ENCODE peak calls at places on chromosomes 6 and 20, in five cellular contexts. X is HCT116, B is breast epithelium, Y is transverse colon, C is prostate gland. U is an unnamed sample.

GRCh38 chr20:31835977-31836852 is 9.2 kb downstream of the FOXS1 start:
- DNase-seq in Y (peak), B (peak), X (peak), C (no peak), U (no peak)

GRCh38 chr6:84752118-84752850 is 12.1 kb downstream of the TBX18 start:
- DNase-seq in C (no peak), Y (no peak), X (no peak), B (no peak), U (no peak)

GRCh38 chr6:3906191-3907019 is 57.2 kb downstream of the FAM50B start:
- DNase-seq in Y (no peak), X (no peak), B (no peak), C (no peak), U (no peak)

GRCh38 chr6:159056432-159056831 is 11.6 kb upstream of the TAGAP start:
- DNase-seq in C (no peak), Y (no peak), X (no peak), B (no peak), U (no peak)

GRCh38 chr20:32522775-32523612 is 62.1 kb downstream of the NOL4L start:
- DNase-seq in X (no peak), C (no peak), Y (no peak), B (no peak), U (no peak)

GRCh38 chr6:36823421-36824096 is 15.7 kb downstream of the CPNE5 start:
- DNase-seq in C (no peak), Y (no peak), X (no peak), B (no peak), U (no peak)

GRCh38 chr6:28606424-28607391 is 81.0 kb downstream of the GPX5 start:
- DNase-seq in Y (no peak), C (no peak), X (peak), B (no peak), U (no peak)

GRCh38 chr20:57524511-57525176 is at the start of gene CTCFL:
- DNase-seq in Y (no peak), C (no peak), B (no peak), X (no peak), U (no peak)

GRCh38 chr6:39263299-39264037 is 34.2 kb upstream of the KCNK5 start:
- DNase-seq in B (no peak), X (no peak), C (peak), Y (no peak), U (no peak)

GRCh38 chr6:156795825-156796224 is 18.6 kb downstream of the ARID1B start:
- DNase-seq in C (no peak), X (no peak), Y (no peak), B (no peak), U (no peak)

GRCh38 chr20:34364013-34364382 is 925 bp downstream of the ITCH start:
- DNase-seq in Y (no peak), C (no peak), B (no peak), X (no peak), U (no peak)

GRCh38 chr20:53165452-53165851 is 193.3 kb downstream of the TSHZ2 start:
- DNase-seq in C (no peak), Y (no peak), X (no peak), B (no peak), U (peak)

GRCh38 chr6:134816780-134817179 is 133.1 kb downstream of the ALDH8A1 start:
- DNase-seq in C (no peak), X (no peak), Y (no peak), B (no peak), U (no peak)

GRCh38 chr6:131251593-131252204 is 116.4 kb downstream of the AKAP7 start:
- DNase-seq in Y (no peak), B (no peak), C (no peak), X (no peak), U (no peak)

GRCh38 chr6:79570129-79570801 is 33.0 kb upstream of the LCA5 start:
- DNase-seq in Y (peak), C (no peak), X (peak), B (no peak), U (no peak)

GRCh38 chr6:7909323-7910276 is 988 bp downstream of the TXNDC5 start:
- DNase-seq in B (no peak), Y (peak), C (peak), X (no peak), U (no peak)

GRCh38 chr20:17701826-17702225 is 2.1 kb downstream of the BANF2 start:
- DNase-seq in C (no peak), Y (no peak), B (no peak), X (no peak), U (no peak)

GRCh38 chr6:133410628-133411027 is 169.5 kb downstream of the EYA4 start:
- DNase-seq in B (no peak), X (no peak), C (no peak), Y (no peak), U (no peak)

GRCh38 chr6:33570806-33571636 is 9.1 kb downstream of the BAK1 start:
- DNase-seq in Y (peak), B (peak), C (peak), X (peak), U (no peak)

GRCh38 chr6:47534063-47534462 is 56.5 kb downstream of the CD2AP start:
- DNase-seq in C (no peak), B (no peak), X (no peak), Y (no peak), U (no peak)

GRCh38 chr20:15867899-15868298 is 705.3 kb downstream of the KIF16B start:
- DNase-seq in C (no peak), X (no peak), B (no peak), Y (no peak), U (no peak)

GRCh38 chr6:89154131-89154530 is 8.3 kb downstream of the PM20D2 start:
- DNase-seq in B (no peak), C (no peak), X (no peak), Y (no peak), U (no peak)

GRCh38 chr20:20446613-20447012 is 78.7 kb downstream of the INSM1 start:
- DNase-seq in Y (no peak), C (no peak), X (no peak), B (no peak), U (no peak)

GRCh38 chr6:142356271-142356938 is 54.6 kb downstream of the ADGRG6 start:
- DNase-seq in Y (no peak), B (no peak), X (no peak), C (no peak), U (no peak)

GRCh38 chr6:379367-380181 is 12.0 kb upstream of the IRF4 start:
- DNase-seq in Y (no peak), X (no peak), C (no peak), B (no peak), U (no peak)

GRCh38 chr20:51153867-51154707 is 131.2 kb upstream of the KCNG1 start:
- DNase-seq in B (no peak), X (no peak), C (no peak), Y (no peak), U (peak)

GRCh38 chr6:161578478-161578877 is 304.6 kb upstream of the AGPAT4 start:
- DNase-seq in C (no peak), B (no peak), X (no peak), Y (no peak), U (no peak)

GRCh38 chr6:31308845-31309175 is 36.9 kb upstream of the HLA-C start:
- DNase-seq in B (no peak), X (no peak), Y (no peak), C (no peak), U (no peak)

GRCh38 chr6:107179004-107179403 is 63.7 kb upstream of the BEND3 start:
- DNase-seq in B (no peak), C (peak), Y (no peak), X (peak), U (no peak)

GRCh38 chr6:152261179-152261578 is 376.0 kb downstream of the SYNE1 start:
- DNase-seq in X (no peak), Y (no peak), C (no peak), B (no peak), U (no peak)

GRCh38 chr6:100257661-100258395 is 206.9 kb downstream of the SIM1 start:
- DNase-seq in X (peak), B (no peak), Y (no peak), C (no peak), U (no peak)

GRCh38 chr6:31776563-31776960 is 566 bp downstream of the VWA7 start:
- DNase-seq in Y (no peak), X (no peak), B (no peak), C (no peak), U (no peak)

GRCh38 chr20:12984069-12984765 is 24.6 kb upstream of the SPTLC3 start:
- DNase-seq in B (no peak), Y (no peak), C (no peak), X (no peak), U (no peak)

GRCh38 chr6:158744986-158745430 is 74.2 kb downstream of the EZR start:
- DNase-seq in X (no peak), C (no peak), B (no peak), Y (no peak), U (no peak)

GRCh38 chr20:36482044-36482473 is 59.3 kb upstream of the MYL9 start:
- DNase-seq in B (no peak), C (no peak), X (no peak), Y (no peak), U (no peak)

GRCh38 chr20:53794529-53795115 is 201.0 kb upstream of the ZNF217 start:
- DNase-seq in C (no peak), X (no peak), B (no peak), Y (no peak), U (no peak)

GRCh38 chr6:21710908-21711627 is 117.5 kb downstream of the SOX4 start:
- DNase-seq in B (no peak), X (no peak), C (no peak), Y (no peak), U (no peak)

GRCh38 chr6:45448417-45449389 is 71.0 kb upstream of the SUPT3H start:
- DNase-seq in B (no peak), C (no peak), X (no peak), Y (no peak), U (no peak)

GRCh38 chr6:45445364-45445748 is 67.6 kb upstream of the SUPT3H start:
- DNase-seq in Y (no peak), B (no peak), X (no peak), C (no peak), U (no peak)

GRCh38 chr6:45447721-45448120 is 70.0 kb upstream of the SUPT3H start:
- DNase-seq in C (no peak), X (no peak), B (no peak), Y (no peak), U (no peak)

GRCh38 chr6:45447005-45447404 is 69.3 kb upstream of the SUPT3H start:
- DNase-seq in C (no peak), X (no peak), Y (no peak), B (no peak), U (no peak)

GRCh38 chr6:45445749-45446454 is 68.2 kb upstream of the SUPT3H start:
- DNase-seq in C (peak), X (peak), Y (peak), B (peak), U (no peak)
- TF ChIP-seq POLR2AphosphoS5 in C (peak), X (peak), Y (peak), B (peak), U (peak)

DNA sequence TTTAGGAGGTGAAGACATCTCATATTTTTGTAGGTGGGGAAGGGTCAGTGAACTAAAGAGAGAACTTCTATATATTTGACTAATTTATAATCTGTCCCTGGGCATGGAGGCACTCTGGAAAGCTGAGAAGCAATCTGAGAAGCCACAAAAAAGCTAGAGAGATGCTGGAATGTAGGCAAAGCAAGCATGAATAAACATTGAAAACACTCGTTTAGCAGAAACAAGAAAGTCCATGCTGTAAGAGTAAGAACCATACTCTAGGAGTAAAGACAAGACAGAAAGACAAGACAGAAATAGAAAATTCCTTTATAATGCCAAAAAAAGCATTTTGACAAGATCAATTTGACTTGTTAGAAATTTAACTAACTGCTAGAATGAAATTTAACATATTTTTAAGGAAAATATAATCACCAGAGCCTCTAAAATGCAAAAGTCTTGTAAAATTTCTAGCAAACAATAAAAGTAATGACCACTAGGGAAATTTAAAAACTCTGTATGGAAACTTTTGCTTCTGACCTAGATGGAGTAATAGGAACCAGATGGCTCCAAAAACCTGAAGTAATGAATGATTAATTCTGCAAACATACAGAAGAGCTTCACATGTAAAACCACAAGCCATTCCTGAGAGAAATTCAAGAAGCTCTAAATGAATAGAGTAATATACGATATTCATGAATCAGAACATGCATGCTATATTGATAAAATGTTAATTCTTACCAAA is 625.6 kb upstream of the PTCHD4 start:
- DNase-seq in C (no peak), Y (no peak), B (no peak), X (no peak), U (no peak)
- H3K4me3 ChIP-seq in C (no peak), Y (no peak), B (no peak), X (no peak), U (no peak)

GRCh38 chr6:43724914-43725642 is 37.5 kb upstream of the MRPS18A start:
- DNase-seq in Y (peak), C (peak), B (peak), X (peak), U (no peak)
- TF ChIP-seq POLR2AphosphoS5 in Y (peak), C (peak), B (peak), X (peak), U (peak)

GRCh38 chr6:160347259-160348208 is 644 bp upstream of the SLC22A3 start:
- DNase-seq in C (no peak), X (no peak), Y (peak), B (no peak), U (no peak)
- H3K4me3 ChIP-seq in C (peak), X (no peak), Y (peak), B (peak), U (peak)

DNA sequence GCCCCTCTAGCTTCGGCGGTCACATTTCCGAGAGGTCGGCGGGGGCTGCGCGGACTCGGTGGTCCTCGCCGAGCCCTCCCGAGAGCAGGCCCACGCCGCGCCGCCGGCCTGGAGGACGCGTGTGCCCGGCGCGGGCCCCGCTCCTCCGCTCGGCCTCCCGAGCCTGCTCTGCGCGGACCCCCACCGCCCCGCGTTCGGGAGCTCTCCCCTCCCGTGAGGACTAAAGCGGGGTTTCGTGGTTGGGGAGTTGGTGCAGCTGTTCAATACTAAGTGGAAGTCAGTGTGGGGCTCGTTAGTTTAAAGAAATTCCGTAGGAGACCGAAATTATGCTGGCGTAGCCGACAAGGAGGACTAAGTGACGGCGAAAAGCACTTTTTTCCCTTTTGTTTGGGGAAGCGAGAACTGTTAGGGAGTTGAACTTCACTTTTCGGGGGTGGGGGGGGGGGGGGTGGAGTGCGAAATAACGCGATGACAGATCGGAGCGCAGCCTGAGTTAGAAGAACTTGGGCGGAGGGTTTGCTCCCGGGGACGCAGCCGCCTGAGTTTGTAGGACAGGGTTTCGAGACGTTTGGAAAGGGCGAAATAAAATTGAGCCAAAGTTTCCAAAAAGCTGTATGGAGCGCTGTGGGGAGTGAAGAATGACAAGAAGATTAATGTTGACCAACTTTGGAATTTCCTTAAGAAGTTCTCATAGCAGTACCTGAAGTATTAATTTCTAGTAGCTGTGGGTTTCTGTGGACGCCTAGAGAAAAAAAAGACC is 1.3 kb downstream of the QKI start:
- DNase-seq in B (no peak), X (no peak), C (peak), Y (peak), U (no peak)
- TF ChIP-seq POLR2AphosphoS5 in B (peak), X (no peak), C (no peak), Y (no peak), U (no peak)

GRCh38 chr20:10636326-10636818 is 37.4 kb downstream of the JAG1 start:
- DNase-seq in Y (no peak), X (no peak), B (no peak), C (no peak), U (no peak)

GRCh38 chr20:10635476-10636208 is 38.2 kb downstream of the JAG1 start:
- DNase-seq in B (no peak), C (no peak), X (no peak), Y (no peak), U (no peak)

GRCh38 chr20:10637062-10637559 is 36.7 kb downstream of the JAG1 start:
- DNase-seq in B (no peak), X (no peak), Y (no peak), C (no peak), U (no peak)

GRCh38 chr20:10639051-10639761 is 34.6 kb downstream of the JAG1 start:
- DNase-seq in C (no peak), X (no peak), Y (no peak), B (no peak), U (no peak)

DNA sequence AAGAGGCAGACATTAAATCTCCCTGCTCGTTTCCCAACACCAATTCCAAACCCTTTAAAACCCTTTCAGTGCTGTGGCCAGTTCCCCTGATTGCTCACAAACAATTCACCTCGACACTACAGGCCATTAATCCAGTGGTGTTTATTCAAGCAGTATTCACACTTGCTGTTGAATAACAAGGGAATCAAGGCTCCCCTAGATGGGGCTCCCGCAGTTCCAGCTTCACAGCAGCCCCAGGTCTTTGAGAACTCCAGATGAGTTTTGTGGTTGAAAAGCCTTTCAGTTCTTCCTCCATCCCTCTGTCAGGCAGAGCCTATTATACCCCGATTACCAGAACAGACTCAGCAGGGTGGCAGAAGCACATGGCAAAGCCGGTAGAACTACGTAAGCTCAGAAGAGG is 36.2 kb downstream of the JAG1 start:
- DNase-seq in C (no peak), B (no peak), Y (no peak), X (no peak), U (no peak)
- H3K4me3 ChIP-seq in C (no peak), B (no peak), Y (no peak), X (no peak), U (no peak)

DNA sequence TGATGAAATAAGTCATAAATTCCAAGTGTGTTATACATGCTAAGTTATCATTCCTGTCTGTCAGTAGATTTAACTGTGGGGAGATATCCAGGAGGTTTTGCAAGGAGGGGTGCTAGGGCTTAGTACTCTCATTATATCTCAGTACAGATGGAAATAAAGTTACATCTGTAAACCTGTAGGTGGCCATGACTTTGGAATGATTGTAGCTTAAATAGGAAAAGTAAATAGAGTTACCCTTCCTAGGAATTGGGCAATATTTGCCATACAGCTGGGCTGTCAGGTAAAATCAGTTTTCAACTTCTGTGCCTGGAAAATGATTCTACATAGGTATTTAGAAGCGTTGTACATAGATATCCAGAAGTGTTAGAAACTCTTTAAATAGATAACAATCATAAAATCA is 19.8 kb upstream of the TGM3 start:
- DNase-seq in X (no peak), B (no peak), C (no peak), Y (no peak), U (no peak)
- TF ChIP-seq POLR2AphosphoS5 in X (no peak), B (no peak), C (peak), Y (no peak), U (no peak)